ENCODE peak calls at places on chromosomes 12 and 14, in ten cellular contexts. W is GM03348; Q is uterus; L is cardiac muscle cell; D is neural crest cell; T is WTC11; R is psoas muscle; I is PC-3; K is posterior cingulate gyrus; E is stimulated activated naive CD4-positive, alpha-beta T cell. N is an unnamed sample.

GRCh38 chr12:3990356-3990975 is 117.3 kb upstream of the PARP11 start:
- DNase-seq in W (no peak), Q (no peak), L (no peak), D (no peak), T (no peak), R (no peak), I (no peak), K (no peak), E (no peak), N (no peak)

GRCh38 chr12:53948650-53949593 is 5.8 kb upstream of the HOXC12 start:
- DNase-seq in W (no peak), Q (no peak), L (no peak), D (no peak), T (no peak), R (no peak), I (peak), K (no peak), E (no peak), N (no peak)

GRCh38 chr14:90785474-90785873 is 30.8 kb downstream of the TTC7B start:
- DNase-seq in W (no peak), Q (peak), L (peak), D (no peak), T (peak), R (peak), I (peak), K (peak), E (no peak), N (no peak)

GRCh38 chr12:120150919-120151525 is 34.5 kb upstream of the RAB35 start:
- DNase-seq in W (no peak), Q (no peak), L (no peak), D (no peak), T (no peak), R (no peak), I (no peak), K (no peak), E (no peak), N (no peak)

GRCh38 chr12:130952545-130952954 is 1.2 kb upstream of the ADGRD1 start:
- DNase-seq in W (no peak), Q (peak), L (no peak), D (no peak), T (no peak), R (no peak), I (no peak), K (no peak), E (no peak), N (peak)

GRCh38 chr14:58955294-58955821 is 233.1 kb upstream of the DAAM1 start:
- DNase-seq in W (no peak), Q (no peak), L (peak), D (no peak), T (no peak), R (no peak), I (no peak), K (no peak), E (no peak), N (no peak)

GRCh38 chr12:85804663-85805062 is 31.5 kb downstream of the RASSF9 start:
- DNase-seq in W (peak), Q (no peak), L (peak), D (no peak), T (no peak), R (no peak), I (no peak), K (no peak), E (no peak), N (no peak)

GRCh38 chr14:104450811-104451401 is 128.7 kb upstream of the C14orf180 start:
- DNase-seq in W (no peak), Q (no peak), L (no peak), D (no peak), T (no peak), R (no peak), I (no peak), K (no peak), E (no peak), N (no peak)

GRCh38 chr12:74728006-74728405 is 190.4 kb downstream of the ATXN7L3B start:
- DNase-seq in W (no peak), Q (no peak), L (no peak), D (no peak), T (no peak), R (no peak), I (no peak), K (no peak), E (no peak), N (no peak)

GRCh38 chr12:53231859-53232640 is at the start of gene RARG:
- DNase-seq in W (peak), Q (peak), L (peak), D (no peak), T (peak), R (peak), I (peak), K (no peak), E (peak), N (no peak)